ENCODE peak calls at places on chromosomes 2 and 18, in ten cellular contexts. One of them, this sample, is unnamed.

GRCh38 chr2:170086751-170087150 is 91.2 kb upstream of the MYO3B start:
- DNase-seq in ACHN: no peak
- DNase-seq in left lobe of liver: no peak
- DNase-seq in frontal cortex: no peak
- DNase-seq in non-pigmented ciliary epithelial cell: no peak
- DNase-seq in GM20000: no peak
- DNase-seq in effector CD8-positive, alpha-beta T cell: no peak
- DNase-seq in astrocyte: no peak
- DNase-seq in T-helper 9 cell: no peak
- DNase-seq in NCI-H1048: no peak
- DNase-seq in this sample: no peak

GRCh38 chr2:58604096-58604495 is 363.0 kb upstream of the FANCL start:
- DNase-seq in left lobe of liver: no peak
- DNase-seq in NCI-H1048: no peak
- DNase-seq in T-helper 9 cell: no peak
- DNase-seq in GM20000: no peak
- DNase-seq in effector CD8-positive, alpha-beta T cell: no peak
- DNase-seq in frontal cortex: no peak
- DNase-seq in non-pigmented ciliary epithelial cell: no peak
- DNase-seq in astrocyte: no peak
- DNase-seq in ACHN: no peak
- DNase-seq in this sample: no peak

GRCh38 chr18:32956591-32957310 is 183.9 kb upstream of the KLHL14 start:
- DNase-seq in T-helper 9 cell: no peak
- DNase-seq in frontal cortex: no peak
- DNase-seq in ACHN: no peak
- DNase-seq in effector CD8-positive, alpha-beta T cell: no peak
- DNase-seq in GM20000: no peak
- DNase-seq in NCI-H1048: no peak
- DNase-seq in non-pigmented ciliary epithelial cell: peak
- DNase-seq in left lobe of liver: no peak
- DNase-seq in astrocyte: peak
- DNase-seq in this sample: peak

GRCh38 chr2:196213252-196213651 is 41.9 kb upstream of the STK17B start:
- DNase-seq in NCI-H1048: no peak
- DNase-seq in astrocyte: no peak
- DNase-seq in ACHN: no peak
- DNase-seq in non-pigmented ciliary epithelial cell: no peak
- DNase-seq in frontal cortex: no peak
- DNase-seq in GM20000: no peak
- DNase-seq in effector CD8-positive, alpha-beta T cell: no peak
- DNase-seq in left lobe of liver: no peak
- DNase-seq in T-helper 9 cell: no peak
- DNase-seq in this sample: no peak

GRCh38 chr2:84865181-84865783 is 15.6 kb downstream of the TRABD2A start:
- DNase-seq in GM20000: peak
- DNase-seq in non-pigmented ciliary epithelial cell: no peak
- DNase-seq in astrocyte: no peak
- DNase-seq in frontal cortex: peak
- DNase-seq in NCI-H1048: no peak
- DNase-seq in T-helper 9 cell: no peak
- DNase-seq in ACHN: peak
- DNase-seq in left lobe of liver: no peak
- DNase-seq in effector CD8-positive, alpha-beta T cell: no peak
- DNase-seq in this sample: no peak

GRCh38 chr2:60353863-60354262 is 199.6 kb downstream of the BCL11A start:
- DNase-seq in ACHN: no peak
- DNase-seq in left lobe of liver: no peak
- DNase-seq in GM20000: peak
- DNase-seq in NCI-H1048: no peak
- DNase-seq in astrocyte: no peak
- DNase-seq in T-helper 9 cell: no peak
- DNase-seq in non-pigmented ciliary epithelial cell: no peak
- DNase-seq in frontal cortex: no peak
- DNase-seq in effector CD8-positive, alpha-beta T cell: no peak
- DNase-seq in this sample: no peak

GRCh38 chr2:20576598-20577115 is 74.2 kb downstream of the HS1BP3 start:
- DNase-seq in NCI-H1048: no peak
- DNase-seq in non-pigmented ciliary epithelial cell: no peak
- DNase-seq in ACHN: no peak
- DNase-seq in effector CD8-positive, alpha-beta T cell: no peak
- DNase-seq in T-helper 9 cell: no peak
- DNase-seq in frontal cortex: no peak
- DNase-seq in left lobe of liver: no peak
- DNase-seq in GM20000: peak
- DNase-seq in astrocyte: no peak
- DNase-seq in this sample: no peak

GRCh38 chr2:216109962-216110614 is 940 bp downstream of the XRCC5 start:
- DNase-seq in frontal cortex: no peak
- DNase-seq in effector CD8-positive, alpha-beta T cell: no peak
- DNase-seq in NCI-H1048: no peak
- DNase-seq in T-helper 9 cell: no peak
- DNase-seq in GM20000: no peak
- DNase-seq in ACHN: peak
- DNase-seq in non-pigmented ciliary epithelial cell: no peak
- DNase-seq in astrocyte: peak
- DNase-seq in left lobe of liver: no peak
- DNase-seq in this sample: peak

GRCh38 chr2:36433311-36434217 is 78.0 kb downstream of the CRIM1 start:
- DNase-seq in NCI-H1048: no peak
- DNase-seq in left lobe of liver: no peak
- DNase-seq in T-helper 9 cell: no peak
- DNase-seq in frontal cortex: no peak
- DNase-seq in astrocyte: peak
- DNase-seq in ACHN: no peak
- DNase-seq in non-pigmented ciliary epithelial cell: no peak
- DNase-seq in GM20000: no peak
- DNase-seq in effector CD8-positive, alpha-beta T cell: no peak
- DNase-seq in this sample: peak

GRCh38 chr18:58042826-58043362 is 1.1 kb upstream of the NEDD4L start:
- DNase-seq in T-helper 9 cell: no peak
- DNase-seq in astrocyte: no peak
- DNase-seq in GM20000: no peak
- DNase-seq in NCI-H1048: no peak
- DNase-seq in ACHN: peak
- DNase-seq in non-pigmented ciliary epithelial cell: no peak
- DNase-seq in left lobe of liver: no peak
- DNase-seq in effector CD8-positive, alpha-beta T cell: no peak
- DNase-seq in frontal cortex: no peak
- DNase-seq in this sample: no peak

GRCh38 chr2:176514276-176514675 is 245.0 kb downstream of the MTX2 start:
- DNase-seq in left lobe of liver: no peak
- DNase-seq in astrocyte: no peak
- DNase-seq in GM20000: no peak
- DNase-seq in effector CD8-positive, alpha-beta T cell: no peak
- DNase-seq in NCI-H1048: no peak
- DNase-seq in ACHN: no peak
- DNase-seq in T-helper 9 cell: no peak
- DNase-seq in frontal cortex: no peak
- DNase-seq in non-pigmented ciliary epithelial cell: no peak
- DNase-seq in this sample: no peak

GRCh38 chr2:71548589-71549485 is 95.5 kb downstream of the DYSF start:
- DNase-seq in ACHN: peak
- DNase-seq in non-pigmented ciliary epithelial cell: no peak
- DNase-seq in left lobe of liver: peak
- DNase-seq in effector CD8-positive, alpha-beta T cell: peak
- DNase-seq in NCI-H1048: peak
- DNase-seq in frontal cortex: peak
- DNase-seq in astrocyte: no peak
- DNase-seq in T-helper 9 cell: peak
- DNase-seq in GM20000: peak
- DNase-seq in this sample: no peak

GRCh38 chr2:160984426-160985077 is 175.7 kb upstream of the TANK start:
- DNase-seq in frontal cortex: no peak
- DNase-seq in T-helper 9 cell: no peak
- DNase-seq in GM20000: no peak
- DNase-seq in ACHN: no peak
- DNase-seq in effector CD8-positive, alpha-beta T cell: no peak
- DNase-seq in NCI-H1048: no peak
- DNase-seq in non-pigmented ciliary epithelial cell: no peak
- DNase-seq in left lobe of liver: no peak
- DNase-seq in astrocyte: no peak
- DNase-seq in this sample: no peak

GRCh38 chr2:144452169-144453038 is 67.5 kb downstream of the ZEB2 start:
- DNase-seq in effector CD8-positive, alpha-beta T cell: no peak
- DNase-seq in T-helper 9 cell: no peak
- DNase-seq in astrocyte: peak
- DNase-seq in NCI-H1048: no peak
- DNase-seq in ACHN: peak
- DNase-seq in frontal cortex: no peak
- DNase-seq in left lobe of liver: no peak
- DNase-seq in non-pigmented ciliary epithelial cell: no peak
- DNase-seq in GM20000: no peak
- DNase-seq in this sample: no peak

GRCh38 chr18:76496200-76496890 is 1.3 kb upstream of the ZNF516 start:
- DNase-seq in left lobe of liver: peak
- DNase-seq in GM20000: peak
- DNase-seq in astrocyte: peak
- DNase-seq in T-helper 9 cell: no peak
- DNase-seq in non-pigmented ciliary epithelial cell: no peak
- DNase-seq in effector CD8-positive, alpha-beta T cell: no peak
- DNase-seq in ACHN: peak
- DNase-seq in NCI-H1048: no peak
- DNase-seq in frontal cortex: no peak
- DNase-seq in this sample: no peak

GRCh38 chr2:34193164-34193563 is 594.1 kb upstream of the FAM98A start:
- DNase-seq in effector CD8-positive, alpha-beta T cell: no peak
- DNase-seq in left lobe of liver: no peak
- DNase-seq in NCI-H1048: no peak
- DNase-seq in astrocyte: no peak
- DNase-seq in non-pigmented ciliary epithelial cell: no peak
- DNase-seq in ACHN: no peak
- DNase-seq in GM20000: no peak
- DNase-seq in T-helper 9 cell: no peak
- DNase-seq in frontal cortex: no peak
- DNase-seq in this sample: no peak

GRCh38 chr2:128578406-128579385 is 260.0 kb upstream of the HS6ST1 start:
- DNase-seq in ACHN: no peak
- DNase-seq in T-helper 9 cell: no peak
- DNase-seq in NCI-H1048: no peak
- DNase-seq in effector CD8-positive, alpha-beta T cell: no peak
- DNase-seq in frontal cortex: no peak
- DNase-seq in astrocyte: no peak
- DNase-seq in left lobe of liver: peak
- DNase-seq in GM20000: no peak
- DNase-seq in non-pigmented ciliary epithelial cell: no peak
- DNase-seq in this sample: no peak

GRCh38 chr18:79628416-79629248 is 51.0 kb upstream of the CTDP1 start:
- DNase-seq in T-helper 9 cell: no peak
- DNase-seq in astrocyte: no peak
- DNase-seq in GM20000: no peak
- DNase-seq in NCI-H1048: no peak
- DNase-seq in ACHN: no peak
- DNase-seq in frontal cortex: no peak
- DNase-seq in effector CD8-positive, alpha-beta T cell: no peak
- DNase-seq in non-pigmented ciliary epithelial cell: no peak
- DNase-seq in left lobe of liver: no peak
- DNase-seq in this sample: no peak

GRCh38 chr2:145015561-145015960 is 495.6 kb upstream of the ZEB2 start:
- DNase-seq in ACHN: no peak
- DNase-seq in T-helper 9 cell: no peak
- DNase-seq in effector CD8-positive, alpha-beta T cell: no peak
- DNase-seq in left lobe of liver: no peak
- DNase-seq in astrocyte: peak
- DNase-seq in NCI-H1048: no peak
- DNase-seq in frontal cortex: no peak
- DNase-seq in GM20000: no peak
- DNase-seq in non-pigmented ciliary epithelial cell: no peak
- DNase-seq in this sample: no peak

GRCh38 chr2:64455031-64455332 is 1.0 kb downstream of the LGALSL start:
- DNase-seq in effector CD8-positive, alpha-beta T cell: no peak
- DNase-seq in astrocyte: no peak
- DNase-seq in T-helper 9 cell: no peak
- DNase-seq in left lobe of liver: no peak
- DNase-seq in frontal cortex: peak
- DNase-seq in non-pigmented ciliary epithelial cell: no peak
- DNase-seq in ACHN: no peak
- DNase-seq in NCI-H1048: no peak
- DNase-seq in GM20000: peak
- DNase-seq in this sample: no peak

GRCh38 chr18:35117951-35118411 is 76.8 kb downstream of the MAPRE2 start:
- DNase-seq in ACHN: no peak
- DNase-seq in NCI-H1048: no peak
- DNase-seq in astrocyte: peak
- DNase-seq in non-pigmented ciliary epithelial cell: no peak
- DNase-seq in T-helper 9 cell: no peak
- DNase-seq in effector CD8-positive, alpha-beta T cell: no peak
- DNase-seq in left lobe of liver: peak
- DNase-seq in GM20000: no peak
- DNase-seq in frontal cortex: no peak
- DNase-seq in this sample: peak

GRCh38 chr2:96970248-96970875 is 16.0 kb downstream of the FAM178B start:
- DNase-seq in non-pigmented ciliary epithelial cell: no peak
- DNase-seq in left lobe of liver: peak
- DNase-seq in NCI-H1048: no peak
- DNase-seq in GM20000: no peak
- DNase-seq in astrocyte: no peak
- DNase-seq in effector CD8-positive, alpha-beta T cell: no peak
- DNase-seq in frontal cortex: no peak
- DNase-seq in T-helper 9 cell: no peak
- DNase-seq in ACHN: no peak
- DNase-seq in this sample: no peak

GRCh38 chr2:217178366-217178765 is 318.5 kb upstream of the TNP1 start:
- DNase-seq in effector CD8-positive, alpha-beta T cell: no peak
- DNase-seq in non-pigmented ciliary epithelial cell: no peak
- DNase-seq in NCI-H1048: no peak
- DNase-seq in frontal cortex: no peak
- DNase-seq in left lobe of liver: no peak
- DNase-seq in astrocyte: no peak
- DNase-seq in T-helper 9 cell: no peak
- DNase-seq in ACHN: no peak
- DNase-seq in GM20000: no peak
- DNase-seq in this sample: no peak

GRCh38 chr2:28979576-28980366 is 1.3 kb upstream of the TOGARAM2 start:
- DNase-seq in left lobe of liver: no peak
- DNase-seq in frontal cortex: no peak
- DNase-seq in effector CD8-positive, alpha-beta T cell: no peak
- DNase-seq in T-helper 9 cell: no peak
- DNase-seq in non-pigmented ciliary epithelial cell: no peak
- DNase-seq in NCI-H1048: no peak
- DNase-seq in astrocyte: no peak
- DNase-seq in GM20000: no peak
- DNase-seq in ACHN: no peak
- DNase-seq in this sample: no peak

GRCh38 chr2:225041210-225041870 is 928 bp downstream of the DOCK10 start:
- DNase-seq in GM20000: peak
- DNase-seq in left lobe of liver: peak
- DNase-seq in ACHN: peak
- DNase-seq in effector CD8-positive, alpha-beta T cell: peak
- DNase-seq in T-helper 9 cell: peak
- DNase-seq in astrocyte: peak
- DNase-seq in non-pigmented ciliary epithelial cell: no peak
- DNase-seq in NCI-H1048: no peak
- DNase-seq in frontal cortex: peak
- DNase-seq in this sample: no peak

GRCh38 chr2:167275066-167275465 is 386.8 kb downstream of the XIRP2 start:
- DNase-seq in left lobe of liver: no peak
- DNase-seq in effector CD8-positive, alpha-beta T cell: no peak
- DNase-seq in NCI-H1048: peak
- DNase-seq in T-helper 9 cell: no peak
- DNase-seq in astrocyte: no peak
- DNase-seq in frontal cortex: no peak
- DNase-seq in ACHN: no peak
- DNase-seq in GM20000: no peak
- DNase-seq in non-pigmented ciliary epithelial cell: no peak
- DNase-seq in this sample: no peak

GRCh38 chr2:10404324-10405143 is 43.6 kb downstream of the ODC1 start:
- DNase-seq in left lobe of liver: no peak
- DNase-seq in T-helper 9 cell: no peak
- DNase-seq in non-pigmented ciliary epithelial cell: no peak
- DNase-seq in astrocyte: no peak
- DNase-seq in GM20000: no peak
- DNase-seq in effector CD8-positive, alpha-beta T cell: no peak
- DNase-seq in ACHN: no peak
- DNase-seq in NCI-H1048: no peak
- DNase-seq in frontal cortex: no peak
- DNase-seq in this sample: no peak

GRCh38 chr18:58695772-58696171 is 24.5 kb downstream of the MALT1 start:
- DNase-seq in left lobe of liver: no peak
- DNase-seq in non-pigmented ciliary epithelial cell: no peak
- DNase-seq in astrocyte: no peak
- DNase-seq in frontal cortex: no peak
- DNase-seq in ACHN: no peak
- DNase-seq in T-helper 9 cell: no peak
- DNase-seq in GM20000: no peak
- DNase-seq in NCI-H1048: no peak
- DNase-seq in effector CD8-positive, alpha-beta T cell: no peak
- DNase-seq in this sample: no peak

This sample was measured in skeletal muscle cell.